ENCODE peak calls at places on chromosomes 2 and 18, in four cellular contexts. One of them, this sample, is unnamed.

GRCh38 chr2:136727973-136728699 is 37.2 kb upstream of the THSD7B start:
- DNase-seq in activated CD8-positive, alpha-beta T cell treated with anti-CD3 and anti-CD28 coated beads for 36 hours: no peak
- DNase-seq in HS-27A: no peak
- DNase-seq in stimulated activated CD4-positive, alpha-beta T cell treated with anti-CD3 and anti-CD28 coated beads, TNF-alpha, amount 100 ng/mL, for 1 hour: no peak
- DNase-seq in this sample: no peak

GRCh38 chr2:225074919-225075681 is 32.8 kb upstream of the DOCK10 start:
- DNase-seq in stimulated activated CD4-positive, alpha-beta T cell treated with anti-CD3 and anti-CD28 coated beads, TNF-alpha, amount 100 ng/mL, for 1 hour: no peak
- DNase-seq in HS-27A: no peak
- DNase-seq in activated CD8-positive, alpha-beta T cell treated with anti-CD3 and anti-CD28 coated beads for 36 hours: no peak
- DNase-seq in this sample: no peak

GRCh38 chr18:58612239-58613055 is 16.4 kb downstream of the ALPK2 start:
- DNase-seq in activated CD8-positive, alpha-beta T cell treated with anti-CD3 and anti-CD28 coated beads for 36 hours: no peak
- DNase-seq in HS-27A: no peak
- DNase-seq in stimulated activated CD4-positive, alpha-beta T cell treated with anti-CD3 and anti-CD28 coated beads, TNF-alpha, amount 100 ng/mL, for 1 hour: no peak
- DNase-seq in this sample: no peak

GRCh38 chr18:61544178-61544577 is 210.9 kb downstream of the CDH20 start:
- DNase-seq in stimulated activated CD4-positive, alpha-beta T cell treated with anti-CD3 and anti-CD28 coated beads, TNF-alpha, amount 100 ng/mL, for 1 hour: no peak
- DNase-seq in activated CD8-positive, alpha-beta T cell treated with anti-CD3 and anti-CD28 coated beads for 36 hours: no peak
- DNase-seq in HS-27A: no peak
- DNase-seq in this sample: no peak

GRCh38 chr18:24499814-24500601 is 39.6 kb downstream of the HRH4 start:
- DNase-seq in HS-27A: no peak
- DNase-seq in stimulated activated CD4-positive, alpha-beta T cell treated with anti-CD3 and anti-CD28 coated beads, TNF-alpha, amount 100 ng/mL, for 1 hour: no peak
- DNase-seq in activated CD8-positive, alpha-beta T cell treated with anti-CD3 and anti-CD28 coated beads for 36 hours: no peak
- DNase-seq in this sample: no peak

GRCh38 chr2:182067393-182067792 is 81.7 kb downstream of the PPP1R1C start:
- DNase-seq in HS-27A: no peak
- DNase-seq in activated CD8-positive, alpha-beta T cell treated with anti-CD3 and anti-CD28 coated beads for 36 hours: no peak
- DNase-seq in stimulated activated CD4-positive, alpha-beta T cell treated with anti-CD3 and anti-CD28 coated beads, TNF-alpha, amount 100 ng/mL, for 1 hour: no peak
- DNase-seq in this sample: no peak

GRCh38 chr2:98458667-98459380 is 14.2 kb downstream of the INPP4A start:
- DNase-seq in activated CD8-positive, alpha-beta T cell treated with anti-CD3 and anti-CD28 coated beads for 36 hours: no peak
- DNase-seq in HS-27A: no peak
- DNase-seq in stimulated activated CD4-positive, alpha-beta T cell treated with anti-CD3 and anti-CD28 coated beads, TNF-alpha, amount 100 ng/mL, for 1 hour: no peak
- DNase-seq in this sample: no peak

GRCh38 chr2:200408428-200409311 is 101.2 kb downstream of the KCTD18 start:
- DNase-seq in HS-27A: peak
- DNase-seq in stimulated activated CD4-positive, alpha-beta T cell treated with anti-CD3 and anti-CD28 coated beads, TNF-alpha, amount 100 ng/mL, for 1 hour: no peak
- DNase-seq in activated CD8-positive, alpha-beta T cell treated with anti-CD3 and anti-CD28 coated beads for 36 hours: no peak
- DNase-seq in this sample: no peak

GRCh38 chr18:6249110-6249680 is 165.5 kb downstream of the L3MBTL4 start:
- DNase-seq in stimulated activated CD4-positive, alpha-beta T cell treated with anti-CD3 and anti-CD28 coated beads, TNF-alpha, amount 100 ng/mL, for 1 hour: no peak
- DNase-seq in activated CD8-positive, alpha-beta T cell treated with anti-CD3 and anti-CD28 coated beads for 36 hours: no peak
- DNase-seq in HS-27A: no peak
- DNase-seq in this sample: no peak

GRCh38 chr18:23929362-23929940 is 85.1 kb upstream of the TTC39C start:
- DNase-seq in activated CD8-positive, alpha-beta T cell treated with anti-CD3 and anti-CD28 coated beads for 36 hours: peak
- DNase-seq in stimulated activated CD4-positive, alpha-beta T cell treated with anti-CD3 and anti-CD28 coated beads, TNF-alpha, amount 100 ng/mL, for 1 hour: no peak
- DNase-seq in HS-27A: no peak
- DNase-seq in this sample: peak

GRCh38 chr2:7646661-7647060 is 729.4 kb downstream of the RNF144A start:
- DNase-seq in HS-27A: no peak
- DNase-seq in stimulated activated CD4-positive, alpha-beta T cell treated with anti-CD3 and anti-CD28 coated beads, TNF-alpha, amount 100 ng/mL, for 1 hour: no peak
- DNase-seq in activated CD8-positive, alpha-beta T cell treated with anti-CD3 and anti-CD28 coated beads for 36 hours: no peak
- DNase-seq in this sample: no peak

GRCh38 chr2:86383844-86384243 is 46.4 kb upstream of the REEP1 start:
- DNase-seq in activated CD8-positive, alpha-beta T cell treated with anti-CD3 and anti-CD28 coated beads for 36 hours: no peak
- DNase-seq in HS-27A: no peak
- DNase-seq in stimulated activated CD4-positive, alpha-beta T cell treated with anti-CD3 and anti-CD28 coated beads, TNF-alpha, amount 100 ng/mL, for 1 hour: no peak
- DNase-seq in this sample: no peak

GRCh38 chr2:136247204-136247990 is 129.4 kb upstream of the CXCR4 start:
- DNase-seq in HS-27A: no peak
- DNase-seq in activated CD8-positive, alpha-beta T cell treated with anti-CD3 and anti-CD28 coated beads for 36 hours: peak
- DNase-seq in stimulated activated CD4-positive, alpha-beta T cell treated with anti-CD3 and anti-CD28 coated beads, TNF-alpha, amount 100 ng/mL, for 1 hour: no peak
- DNase-seq in this sample: no peak

GRCh38 chr2:232377841-232378734 is 463 bp upstream of the ALPP start:
- DNase-seq in HS-27A: no peak
- DNase-seq in activated CD8-positive, alpha-beta T cell treated with anti-CD3 and anti-CD28 coated beads for 36 hours: no peak
- DNase-seq in stimulated activated CD4-positive, alpha-beta T cell treated with anti-CD3 and anti-CD28 coated beads, TNF-alpha, amount 100 ng/mL, for 1 hour: no peak
- DNase-seq in this sample: no peak

GRCh38 chr2:29660216-29660615 is 261.2 kb downstream of the ALK start:
- DNase-seq in stimulated activated CD4-positive, alpha-beta T cell treated with anti-CD3 and anti-CD28 coated beads, TNF-alpha, amount 100 ng/mL, for 1 hour: no peak
- DNase-seq in HS-27A: no peak
- DNase-seq in activated CD8-positive, alpha-beta T cell treated with anti-CD3 and anti-CD28 coated beads for 36 hours: no peak
- DNase-seq in this sample: no peak

GRCh38 chr2:99862566-99862965 is 279.8 kb downstream of the AFF3 start:
- DNase-seq in stimulated activated CD4-positive, alpha-beta T cell treated with anti-CD3 and anti-CD28 coated beads, TNF-alpha, amount 100 ng/mL, for 1 hour: no peak
- DNase-seq in HS-27A: no peak
- DNase-seq in activated CD8-positive, alpha-beta T cell treated with anti-CD3 and anti-CD28 coated beads for 36 hours: no peak
- DNase-seq in this sample: no peak

GRCh38 chr18:47737198-47737830 is 193.1 kb downstream of the SMAD2 start:
- DNase-seq in activated CD8-positive, alpha-beta T cell treated with anti-CD3 and anti-CD28 coated beads for 36 hours: no peak
- DNase-seq in HS-27A: no peak
- DNase-seq in stimulated activated CD4-positive, alpha-beta T cell treated with anti-CD3 and anti-CD28 coated beads, TNF-alpha, amount 100 ng/mL, for 1 hour: no peak
- DNase-seq in this sample: no peak

GRCh38 chr2:196166876-196167275 is 4.5 kb downstream of the STK17B start:
- DNase-seq in HS-27A: peak
- DNase-seq in stimulated activated CD4-positive, alpha-beta T cell treated with anti-CD3 and anti-CD28 coated beads, TNF-alpha, amount 100 ng/mL, for 1 hour: no peak
- DNase-seq in activated CD8-positive, alpha-beta T cell treated with anti-CD3 and anti-CD28 coated beads for 36 hours: peak
- DNase-seq in this sample: peak

GRCh38 chr2:67076265-67076664 is 320.9 kb upstream of the ETAA1 start:
- DNase-seq in HS-27A: no peak
- DNase-seq in stimulated activated CD4-positive, alpha-beta T cell treated with anti-CD3 and anti-CD28 coated beads, TNF-alpha, amount 100 ng/mL, for 1 hour: no peak
- DNase-seq in activated CD8-positive, alpha-beta T cell treated with anti-CD3 and anti-CD28 coated beads for 36 hours: no peak
- DNase-seq in this sample: no peak

GRCh38 chr2:228446732-228447131 is 265.2 kb upstream of the SPHKAP start:
- DNase-seq in HS-27A: no peak
- DNase-seq in activated CD8-positive, alpha-beta T cell treated with anti-CD3 and anti-CD28 coated beads for 36 hours: no peak
- DNase-seq in stimulated activated CD4-positive, alpha-beta T cell treated with anti-CD3 and anti-CD28 coated beads, TNF-alpha, amount 100 ng/mL, for 1 hour: no peak
- DNase-seq in this sample: no peak

GRCh38 chr2:134782792-134783191 is 55.6 kb upstream of the ACMSD start:
- DNase-seq in activated CD8-positive, alpha-beta T cell treated with anti-CD3 and anti-CD28 coated beads for 36 hours: no peak
- DNase-seq in HS-27A: peak
- DNase-seq in stimulated activated CD4-positive, alpha-beta T cell treated with anti-CD3 and anti-CD28 coated beads, TNF-alpha, amount 100 ng/mL, for 1 hour: no peak
- DNase-seq in this sample: no peak

GRCh38 chr2:38722271-38723115 is 28.7 kb downstream of the SRSF7 start:
- DNase-seq in stimulated activated CD4-positive, alpha-beta T cell treated with anti-CD3 and anti-CD28 coated beads, TNF-alpha, amount 100 ng/mL, for 1 hour: peak
- DNase-seq in activated CD8-positive, alpha-beta T cell treated with anti-CD3 and anti-CD28 coated beads for 36 hours: peak
- DNase-seq in HS-27A: no peak
- DNase-seq in this sample: no peak

GRCh38 chr2:234792566-234792965 is 159.3 kb upstream of the SH3BP4 start:
- DNase-seq in activated CD8-positive, alpha-beta T cell treated with anti-CD3 and anti-CD28 coated beads for 36 hours: no peak
- DNase-seq in HS-27A: no peak
- DNase-seq in stimulated activated CD4-positive, alpha-beta T cell treated with anti-CD3 and anti-CD28 coated beads, TNF-alpha, amount 100 ng/mL, for 1 hour: no peak
- DNase-seq in this sample: no peak

GRCh38 chr2:137123241-137123640 is 357.9 kb downstream of the THSD7B start:
- DNase-seq in activated CD8-positive, alpha-beta T cell treated with anti-CD3 and anti-CD28 coated beads for 36 hours: no peak
- DNase-seq in stimulated activated CD4-positive, alpha-beta T cell treated with anti-CD3 and anti-CD28 coated beads, TNF-alpha, amount 100 ng/mL, for 1 hour: no peak
- DNase-seq in HS-27A: peak
- DNase-seq in this sample: no peak

GRCh38 chr2:17620841-17621240 is 80.3 kb downstream of the VSNL1 start:
- DNase-seq in stimulated activated CD4-positive, alpha-beta T cell treated with anti-CD3 and anti-CD28 coated beads, TNF-alpha, amount 100 ng/mL, for 1 hour: no peak
- DNase-seq in activated CD8-positive, alpha-beta T cell treated with anti-CD3 and anti-CD28 coated beads for 36 hours: no peak
- DNase-seq in HS-27A: no peak
- DNase-seq in this sample: no peak